ENCODE peak calls at places on chromosomes 6 and 20, in five cellular contexts. F, Y, S, D and M are unnamed samples.

GRCh38 chr6:39416728-39417127 is 94.2 kb upstream of the KCNK16 start:
- DNase-seq in F (peak; percentile 40), Y (no peak), S (no peak), D (peak; percentile 80), M (no peak)

GRCh38 chr6:153125032-153125431 is 6.0 kb downstream of the RGS17 start:
- DNase-seq in F (no peak), Y (no peak), S (no peak), D (no peak), M (no peak)

GRCh38 chr20:63024573-63025392 is 18.0 kb upstream of the BHLHE23 start:
- DNase-seq in F (no peak), Y (no peak), S (no peak), D (peak; percentile 33), M (no peak)

GRCh38 chr6:113168057-113168456 is 689.1 kb upstream of the MARCKS start:
- DNase-seq in F (no peak), Y (no peak), S (no peak), D (no peak), M (no peak)

GRCh38 chr6:6246539-6246938 is 73.9 kb downstream of the F13A1 start:
- DNase-seq in F (no peak), Y (no peak), S (no peak), D (no peak), M (no peak)

GRCh38 chr6:42217165-42217522 is 517 bp downstream of the MRPS10 start:
- DNase-seq in F (no peak), Y (no peak), S (no peak), D (no peak), M (no peak)

GRCh38 chr6:31355540-31355988 is 1.4 kb downstream of the HLA-B start:
- DNase-seq in F (no peak), Y (no peak), S (no peak), D (no peak), M (no peak)

GRCh38 chr6:29011276-29011734 is 6.2 kb upstream of the ZNF311 start:
- DNase-seq in F (peak; percentile 51), Y (peak; percentile 36), S (no peak), D (no peak), M (peak; percentile 12)

GRCh38 chr6:26521485-26522391 is 16.4 kb upstream of the HMGN4 start:
- DNase-seq in F (peak; percentile 64), Y (peak; percentile 84), S (peak; percentile 79), D (peak; percentile 87), M (peak; percentile 58)

GRCh38 chr6:117418320-117418719 is 7.4 kb downstream of the ROS1 start:
- DNase-seq in F (no peak), Y (no peak), S (no peak), D (no peak), M (no peak)

GRCh38 chr20:15658295-15658694 is 915.0 kb downstream of the KIF16B start:
- DNase-seq in F (no peak), Y (no peak), S (no peak), D (no peak), M (no peak)

GRCh38 chr6:1087112-1087843 is 224.6 kb upstream of the FOXQ1 start:
- DNase-seq in F (no peak), Y (no peak), S (no peak), D (no peak), M (peak; percentile 49)

GRCh38 chr6:16624631-16625299 is 136.5 kb downstream of the ATXN1 start:
- DNase-seq in F (peak; percentile 8), Y (no peak), S (no peak), D (no peak), M (no peak)

GRCh38 chr6:86459978-86460377 is 477.4 kb upstream of the HTR1E start:
- DNase-seq in F (no peak), Y (no peak), S (no peak), D (no peak), M (no peak)
- H3K9me3 ChIP-seq in F (peaks cover 5% of the 10 kb centered on the region), Y (no peaks in the 10 kb centered on the region), S (no peaks in the 10 kb centered on the region), D (no peaks in the 10 kb centered on the region), M (no peaks in the 10 kb centered on the region)

GRCh38 chr6:110239516-110240265 is 59.5 kb downstream of the CDC40 start:
- DNase-seq in F (no peak), Y (no peak), S (no peak), D (no peak), M (no peak)
- TF ChIP-seq POLR2A in F (no peak), Y (no peak), S (no peak), D (no peak), M (no peak)

DNA sequence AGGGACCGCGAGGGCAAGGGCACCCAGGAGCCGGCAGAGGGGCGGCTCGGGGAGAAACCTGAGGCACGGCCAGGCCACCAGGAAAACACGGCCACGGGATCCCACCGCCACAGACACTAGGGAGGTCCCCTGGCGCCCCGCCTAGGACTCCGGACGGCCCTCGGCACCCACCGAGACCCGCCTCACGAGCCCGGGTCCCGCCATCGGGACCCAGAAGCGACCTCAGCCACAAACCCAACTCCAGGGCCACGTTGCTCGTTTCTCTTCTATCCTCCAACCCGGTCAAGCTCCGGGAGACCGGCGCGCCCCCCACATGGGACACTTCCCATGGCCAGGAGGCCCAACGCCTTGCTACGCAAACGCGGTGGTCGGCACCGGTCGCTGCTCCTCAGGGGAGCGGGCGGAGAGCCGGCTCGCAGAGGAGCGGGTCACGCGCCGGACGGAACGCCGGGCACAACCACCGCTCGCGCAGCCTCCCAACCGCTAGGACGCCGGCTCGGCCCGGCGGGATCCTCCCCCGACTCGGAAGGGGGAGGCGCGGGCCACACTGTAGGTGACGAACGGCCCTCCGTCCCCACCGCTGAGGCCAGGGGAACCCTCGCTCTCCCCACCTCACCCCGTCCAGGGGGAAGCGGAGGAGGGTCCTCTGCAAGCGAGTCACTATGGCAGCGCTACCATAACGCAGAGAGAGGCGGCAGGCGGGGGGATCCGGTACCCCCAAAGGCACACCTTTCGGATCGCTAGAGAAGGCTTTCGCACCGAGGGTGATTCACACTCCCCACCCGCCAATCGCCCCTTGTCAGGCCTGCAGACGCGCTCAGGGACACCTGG is 1514.1 kb upstream of the DEFB115 start:
- DNase-seq in F (no peak), Y (no peak), S (no peak), D (peak; percentile 52), M (no peak)
- H3K9me3 ChIP-seq in F (peaks cover 25% of the 10 kb centered on the region), Y (no peaks in the 10 kb centered on the region), S (no peaks in the 10 kb centered on the region), D (peaks cover 4% of the 10 kb centered on the region), M (no peaks in the 10 kb centered on the region)

DNA sequence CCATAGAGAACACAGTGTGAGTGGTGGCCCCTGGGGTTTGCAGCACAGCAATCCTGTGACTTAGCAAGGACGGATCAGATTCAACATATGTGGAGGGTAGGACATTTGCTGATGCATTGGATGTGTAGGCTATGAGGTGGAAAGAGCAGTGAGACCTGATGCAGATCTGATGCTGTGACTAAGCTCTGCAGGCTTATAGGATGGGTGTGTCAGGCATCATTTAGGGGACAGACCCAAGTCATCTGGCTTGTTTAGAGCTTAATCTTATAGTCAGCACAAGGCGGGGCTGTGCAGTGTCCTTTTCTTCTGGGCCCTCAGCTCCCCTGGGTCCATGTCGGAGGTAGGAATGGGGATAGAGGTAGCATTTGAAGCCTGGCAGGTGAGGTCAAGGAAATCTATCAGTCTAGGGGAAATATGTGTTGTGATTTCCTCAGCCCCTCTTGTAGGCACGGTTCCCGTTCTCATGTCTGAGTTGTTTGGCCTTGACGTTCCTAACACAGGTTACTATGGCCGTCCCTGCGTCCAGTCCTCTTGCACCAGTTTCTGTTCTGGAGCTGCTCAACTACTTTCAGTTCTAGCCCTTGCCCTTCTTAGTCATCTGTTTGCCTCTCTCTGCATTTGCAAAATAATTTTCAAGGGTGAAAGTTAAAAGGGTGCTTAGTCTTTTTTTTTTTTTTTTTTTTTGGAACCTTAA is 15.6 kb upstream of the MAPRE1 start:
- DNase-seq in F (no peak), Y (no peak), S (no peak), D (no peak), M (no peak)
- TF ChIP-seq POLR2A in F (no peak), Y (no peak), S (no peak), D (no peak), M (no peak)

GRCh38 chr6:167571550-167571949 is 246.7 kb downstream of the TTLL2 start:
- DNase-seq in F (no peak), Y (no peak), S (no peak), D (no peak), M (no peak)

GRCh38 chr6:167573461-167574215 is 248.8 kb downstream of the TTLL2 start:
- DNase-seq in F (no peak), Y (no peak), S (peak; percentile 13), D (no peak), M (no peak)

GRCh38 chr6:167570460-167571400 is 245.8 kb downstream of the TTLL2 start:
- DNase-seq in F (no peak), Y (no peak), S (peak; percentile 8), D (no peak), M (no peak)

GRCh38 chr6:167572841-167573271 is 248.0 kb downstream of the TTLL2 start:
- DNase-seq in F (no peak), Y (no peak), S (peak; percentile 2), D (no peak), M (no peak)

DNA sequence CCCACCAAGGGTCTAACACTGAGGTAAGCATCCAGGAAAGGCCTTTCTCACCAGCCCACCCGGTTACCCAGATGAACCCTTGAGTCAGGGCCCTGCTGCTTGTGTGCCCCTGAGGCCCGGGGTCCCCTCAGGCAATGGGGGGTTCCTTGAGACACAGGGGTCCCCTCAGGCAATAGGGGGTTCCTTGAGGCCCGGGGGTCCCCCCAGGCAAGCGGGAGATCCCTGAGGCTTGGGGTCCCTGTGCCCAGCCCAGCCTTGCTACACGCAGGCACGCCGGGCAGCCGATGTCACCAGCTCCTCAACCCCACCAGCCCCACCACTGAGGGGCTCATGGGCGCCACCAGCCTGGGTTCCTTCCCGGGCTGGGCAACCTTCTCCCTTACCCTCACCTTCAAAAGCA is 247.2 kb downstream of the TTLL2 start:
- DNase-seq in F (no peak), Y (no peak), S (peak; percentile 4), D (no peak), M (no peak)
- H3K9me3 ChIP-seq in F (peaks cover 70% of the 10 kb centered on the region), Y (no peaks in the 10 kb centered on the region), S (no peaks in the 10 kb centered on the region), D (no peaks in the 10 kb centered on the region), M (no peaks in the 10 kb centered on the region)

GRCh38 chr20:31537116-31537858 is 23.0 kb downstream of the HM13 start:
- DNase-seq in F (no peak), Y (no peak), S (no peak), D (no peak), M (no peak)
- TF ChIP-seq POLR2A in F (no peak), Y (no peak), S (no peak), D (no peak), M (no peak)